ENCODE peak calls at places on chromosomes 7 and 10, in eight cellular contexts. One of them, this sample, is unnamed.
A peak's percentile ranks its signal among the peaks of the same experiment; 100 is the strongest.

GRCh38 chr10:15262036-15262713 is 93.7 kb upstream of the NMT2 start:
- DNase-seq in CD4-positive, alpha-beta T cell: no peak
- DNase-seq in right atrium auricular region: peak; percentile 64
- DNase-seq in A673: peak; percentile 28
- DNase-seq in WERI-Rb-1: no peak
- DNase-seq in tibial nerve: no peak
- DNase-seq in brain microvascular endothelial cell: no peak
- DNase-seq in GM23248: peak; percentile 43
- DNase-seq in this sample: no peak

GRCh38 chr7:92595281-92595680 is 5.1 kb upstream of the FAM133B start:
- DNase-seq in CD4-positive, alpha-beta T cell: no peak
- DNase-seq in right atrium auricular region: no peak
- DNase-seq in A673: no peak
- DNase-seq in WERI-Rb-1: no peak
- DNase-seq in tibial nerve: no peak
- DNase-seq in brain microvascular endothelial cell: no peak
- DNase-seq in GM23248: peak; percentile 95
- DNase-seq in this sample: no peak

GRCh38 chr10:52814506-52814905 is 41.9 kb upstream of the MBL2 start:
- DNase-seq in CD4-positive, alpha-beta T cell: no peak
- DNase-seq in right atrium auricular region: no peak
- DNase-seq in A673: no peak
- DNase-seq in WERI-Rb-1: no peak
- DNase-seq in tibial nerve: no peak
- DNase-seq in brain microvascular endothelial cell: no peak
- DNase-seq in GM23248: no peak
- DNase-seq in this sample: no peak

GRCh38 chr7:157616426-157616825 is 279.6 kb downstream of the DNAJB6 start:
- DNase-seq in CD4-positive, alpha-beta T cell: no peak
- DNase-seq in right atrium auricular region: no peak
- DNase-seq in A673: no peak
- DNase-seq in WERI-Rb-1: no peak
- DNase-seq in tibial nerve: no peak
- DNase-seq in brain microvascular endothelial cell: no peak
- DNase-seq in GM23248: no peak
- DNase-seq in this sample: no peak

GRCh38 chr10:24826022-24826421 is 102.3 kb upstream of the ARHGAP21 start:
- DNase-seq in CD4-positive, alpha-beta T cell: no peak
- DNase-seq in right atrium auricular region: no peak
- DNase-seq in A673: peak; percentile 51
- DNase-seq in WERI-Rb-1: no peak
- DNase-seq in tibial nerve: no peak
- DNase-seq in brain microvascular endothelial cell: peak; percentile 53
- DNase-seq in GM23248: peak; percentile 84
- DNase-seq in this sample: no peak

GRCh38 chr7:149125189-149125863 is 798 bp downstream of the ZNF425 start:
- DNase-seq in CD4-positive, alpha-beta T cell: no peak
- DNase-seq in right atrium auricular region: no peak
- DNase-seq in A673: no peak
- DNase-seq in WERI-Rb-1: no peak
- DNase-seq in tibial nerve: no peak
- DNase-seq in brain microvascular endothelial cell: no peak
- DNase-seq in GM23248: peak; percentile 41
- DNase-seq in this sample: no peak

GRCh38 chr10:109327266-109327665 is 596.0 kb downstream of the XPNPEP1 start:
- DNase-seq in CD4-positive, alpha-beta T cell: no peak
- DNase-seq in right atrium auricular region: no peak
- DNase-seq in A673: no peak
- DNase-seq in WERI-Rb-1: no peak
- DNase-seq in tibial nerve: no peak
- DNase-seq in brain microvascular endothelial cell: no peak
- DNase-seq in GM23248: no peak
- DNase-seq in this sample: no peak

GRCh38 chr7:117715784-117716445 is 157.3 kb downstream of the CTTNBP2 start:
- DNase-seq in CD4-positive, alpha-beta T cell: no peak
- DNase-seq in right atrium auricular region: no peak
- DNase-seq in A673: peak; percentile 78
- DNase-seq in WERI-Rb-1: peak; percentile 11
- DNase-seq in tibial nerve: no peak
- DNase-seq in brain microvascular endothelial cell: peak; percentile 54
- DNase-seq in GM23248: peak; percentile 61
- DNase-seq in this sample: peak; percentile 30

GRCh38 chr7:44511863-44512468 is 21.5 kb upstream of the NUDCD3 start:
- DNase-seq in CD4-positive, alpha-beta T cell: no peak
- DNase-seq in right atrium auricular region: no peak
- DNase-seq in A673: no peak
- DNase-seq in WERI-Rb-1: no peak
- DNase-seq in tibial nerve: no peak
- DNase-seq in brain microvascular endothelial cell: no peak
- DNase-seq in GM23248: no peak
- DNase-seq in this sample: no peak

GRCh38 chr7:106597751-106598619 is 63.0 kb downstream of the CCDC71L start:
- DNase-seq in CD4-positive, alpha-beta T cell: no peak
- DNase-seq in right atrium auricular region: no peak
- DNase-seq in A673: no peak
- DNase-seq in WERI-Rb-1: no peak
- DNase-seq in tibial nerve: no peak
- DNase-seq in brain microvascular endothelial cell: no peak
- DNase-seq in GM23248: no peak
- DNase-seq in this sample: no peak

GRCh38 chr7:15007507-15007906 is 105.0 kb upstream of the DGKB start:
- DNase-seq in CD4-positive, alpha-beta T cell: no peak
- DNase-seq in right atrium auricular region: no peak
- DNase-seq in A673: peak; percentile 25
- DNase-seq in WERI-Rb-1: peak; percentile 32
- DNase-seq in tibial nerve: no peak
- DNase-seq in brain microvascular endothelial cell: no peak
- DNase-seq in GM23248: no peak
- DNase-seq in this sample: no peak

GRCh38 chr7:155665957-155666287 is 21.5 kb downstream of the RBM33 start:
- DNase-seq in CD4-positive, alpha-beta T cell: no peak
- DNase-seq in right atrium auricular region: no peak
- DNase-seq in A673: peak; percentile 65
- DNase-seq in WERI-Rb-1: no peak
- DNase-seq in tibial nerve: no peak
- DNase-seq in brain microvascular endothelial cell: peak; percentile 73
- DNase-seq in GM23248: peak; percentile 92
- DNase-seq in this sample: no peak

GRCh38 chr10:49001402-49001801 is 61.8 kb upstream of the LRRC18 start:
- DNase-seq in CD4-positive, alpha-beta T cell: no peak
- DNase-seq in right atrium auricular region: no peak
- DNase-seq in A673: no peak
- DNase-seq in WERI-Rb-1: peak; percentile 30
- DNase-seq in tibial nerve: no peak
- DNase-seq in brain microvascular endothelial cell: no peak
- DNase-seq in GM23248: no peak
- DNase-seq in this sample: no peak

GRCh38 chr7:6250364-6250833 is 22.0 kb downstream of the CYTH3 start:
- DNase-seq in CD4-positive, alpha-beta T cell: no peak
- DNase-seq in right atrium auricular region: no peak
- DNase-seq in A673: no peak
- DNase-seq in WERI-Rb-1: no peak
- DNase-seq in tibial nerve: no peak
- DNase-seq in brain microvascular endothelial cell: no peak
- DNase-seq in GM23248: peak; percentile 28
- DNase-seq in this sample: no peak

GRCh38 chr7:151426486-151426905 is 13.4 kb downstream of the CRYGN start:
- DNase-seq in CD4-positive, alpha-beta T cell: no peak
- DNase-seq in right atrium auricular region: peak; percentile 87
- DNase-seq in A673: peak; percentile 68
- DNase-seq in WERI-Rb-1: no peak
- DNase-seq in tibial nerve: peak; percentile 70
- DNase-seq in brain microvascular endothelial cell: peak; percentile 85
- DNase-seq in GM23248: peak; percentile 86
- DNase-seq in this sample: no peak

GRCh38 chr10:69389827-69390490 is 26.8 kb downstream of the TACR2 start:
- DNase-seq in CD4-positive, alpha-beta T cell: no peak
- DNase-seq in right atrium auricular region: peak; percentile 76
- DNase-seq in A673: peak; percentile 72
- DNase-seq in WERI-Rb-1: no peak
- DNase-seq in tibial nerve: no peak
- DNase-seq in brain microvascular endothelial cell: no peak
- DNase-seq in GM23248: peak; percentile 45
- DNase-seq in this sample: no peak

GRCh38 chr10:109902992-109903947 is 20.0 kb downstream of the XPNPEP1 start:
- DNase-seq in CD4-positive, alpha-beta T cell: no peak
- DNase-seq in right atrium auricular region: no peak
- DNase-seq in A673: no peak
- DNase-seq in WERI-Rb-1: no peak
- DNase-seq in tibial nerve: no peak
- DNase-seq in brain microvascular endothelial cell: no peak
- DNase-seq in GM23248: peak; percentile 76
- DNase-seq in this sample: no peak

GRCh38 chr7:75536491-75536890 is 44.4 kb downstream of the SPDYE5 start:
- DNase-seq in CD4-positive, alpha-beta T cell: no peak
- DNase-seq in right atrium auricular region: peak; percentile 34
- DNase-seq in A673: no peak
- DNase-seq in WERI-Rb-1: no peak
- DNase-seq in tibial nerve: no peak
- DNase-seq in brain microvascular endothelial cell: no peak
- DNase-seq in GM23248: no peak
- DNase-seq in this sample: no peak

GRCh38 chr7:18761046-18761445 is 265.5 kb downstream of the HDAC9 start:
- DNase-seq in CD4-positive, alpha-beta T cell: no peak
- DNase-seq in right atrium auricular region: no peak
- DNase-seq in A673: no peak
- DNase-seq in WERI-Rb-1: no peak
- DNase-seq in tibial nerve: no peak
- DNase-seq in brain microvascular endothelial cell: no peak
- DNase-seq in GM23248: no peak
- DNase-seq in this sample: no peak

GRCh38 chr7:79211724-79212123 is 241.7 kb downstream of the MAGI2 start:
- DNase-seq in CD4-positive, alpha-beta T cell: no peak
- DNase-seq in right atrium auricular region: no peak
- DNase-seq in A673: no peak
- DNase-seq in WERI-Rb-1: no peak
- DNase-seq in tibial nerve: no peak
- DNase-seq in brain microvascular endothelial cell: no peak
- DNase-seq in GM23248: no peak
- DNase-seq in this sample: no peak

GRCh38 chr10:46293832-46294640 is 7.2 kb downstream of the ANTXRL start:
- DNase-seq in CD4-positive, alpha-beta T cell: no peak
- DNase-seq in right atrium auricular region: no peak
- DNase-seq in A673: no peak
- DNase-seq in WERI-Rb-1: peak; percentile 58
- DNase-seq in tibial nerve: no peak
- DNase-seq in brain microvascular endothelial cell: no peak
- DNase-seq in GM23248: no peak
- DNase-seq in this sample: no peak

GRCh38 chr7:44291066-44291732 is 34.2 kb downstream of the CAMK2B start:
- DNase-seq in CD4-positive, alpha-beta T cell: no peak
- DNase-seq in right atrium auricular region: peak; percentile 86
- DNase-seq in A673: no peak
- DNase-seq in WERI-Rb-1: no peak
- DNase-seq in tibial nerve: peak; percentile 10
- DNase-seq in brain microvascular endothelial cell: peak; percentile 77
- DNase-seq in GM23248: no peak
- DNase-seq in this sample: no peak

GRCh38 chr7:92612501-92612900 is 22.3 kb upstream of the FAM133B start:
- DNase-seq in CD4-positive, alpha-beta T cell: no peak
- DNase-seq in right atrium auricular region: no peak
- DNase-seq in A673: no peak
- DNase-seq in WERI-Rb-1: no peak
- DNase-seq in tibial nerve: no peak
- DNase-seq in brain microvascular endothelial cell: no peak
- DNase-seq in GM23248: peak; percentile 75
- DNase-seq in this sample: no peak

GRCh38 chr7:84088669-84089278 is 105.8 kb downstream of the SEMA3A start:
- DNase-seq in CD4-positive, alpha-beta T cell: no peak
- DNase-seq in right atrium auricular region: no peak
- DNase-seq in A673: no peak
- DNase-seq in WERI-Rb-1: no peak
- DNase-seq in tibial nerve: no peak
- DNase-seq in brain microvascular endothelial cell: no peak
- DNase-seq in GM23248: no peak
- DNase-seq in this sample: no peak
- H3K27ac ChIP-seq in CD4-positive, alpha-beta T cell: no peak overlapping the region
- H3K27ac ChIP-seq in right atrium auricular region: no peak overlapping the region
- H3K27ac ChIP-seq in A673: peak overlapping the region; percentile 52
- H3K27ac ChIP-seq in WERI-Rb-1: no peak overlapping the region
- H3K27ac ChIP-seq in tibial nerve: no peak overlapping the region
- H3K27ac ChIP-seq in brain microvascular endothelial cell: no peak overlapping the region
- H3K27ac ChIP-seq in GM23248: no peak overlapping the region
- H3K27ac ChIP-seq in this sample: no peak overlapping the region

GRCh38 chr10:133056651-133057178 is 31.0 kb upstream of the ADGRA1 start:
- DNase-seq in CD4-positive, alpha-beta T cell: no peak
- DNase-seq in right atrium auricular region: no peak
- DNase-seq in A673: no peak
- DNase-seq in WERI-Rb-1: no peak
- DNase-seq in tibial nerve: no peak
- DNase-seq in brain microvascular endothelial cell: no peak
- DNase-seq in GM23248: no peak
- DNase-seq in this sample: no peak
- H3K27ac ChIP-seq in CD4-positive, alpha-beta T cell: no peak overlapping the region
- H3K27ac ChIP-seq in right atrium auricular region: no peak overlapping the region
- H3K27ac ChIP-seq in A673: no peak overlapping the region
- H3K27ac ChIP-seq in WERI-Rb-1: no peak overlapping the region
- H3K27ac ChIP-seq in tibial nerve: no peak overlapping the region
- H3K27ac ChIP-seq in brain microvascular endothelial cell: no peak overlapping the region
- H3K27ac ChIP-seq in GM23248: no peak overlapping the region
- H3K27ac ChIP-seq in this sample: no peak overlapping the region

GRCh38 chr7:31129067-31129466 is 77.0 kb downstream of the ADCYAP1R1 start:
- DNase-seq in CD4-positive, alpha-beta T cell: no peak
- DNase-seq in right atrium auricular region: no peak
- DNase-seq in A673: no peak
- DNase-seq in WERI-Rb-1: no peak
- DNase-seq in tibial nerve: no peak
- DNase-seq in brain microvascular endothelial cell: no peak
- DNase-seq in GM23248: peak; percentile 5
- DNase-seq in this sample: peak; percentile 47
- H3K27ac ChIP-seq in CD4-positive, alpha-beta T cell: no peak overlapping the region
- H3K27ac ChIP-seq in right atrium auricular region: no peak overlapping the region
- H3K27ac ChIP-seq in A673: no peak overlapping the region
- H3K27ac ChIP-seq in WERI-Rb-1: no peak overlapping the region
- H3K27ac ChIP-seq in tibial nerve: no peak overlapping the region
- H3K27ac ChIP-seq in brain microvascular endothelial cell: no peak overlapping the region
- H3K27ac ChIP-seq in GM23248: no peak overlapping the region
- H3K27ac ChIP-seq in this sample: peak overlapping the region; percentile 72

GRCh38 chr10:74541375-74541774 is 285.0 kb upstream of the KAT6B start:
- DNase-seq in CD4-positive, alpha-beta T cell: no peak
- DNase-seq in right atrium auricular region: no peak
- DNase-seq in A673: no peak
- DNase-seq in WERI-Rb-1: no peak
- DNase-seq in tibial nerve: no peak
- DNase-seq in brain microvascular endothelial cell: no peak
- DNase-seq in GM23248: no peak
- DNase-seq in this sample: no peak

GRCh38 chr10:74542077-74542476 is 284.3 kb upstream of the KAT6B start:
- DNase-seq in CD4-positive, alpha-beta T cell: no peak
- DNase-seq in right atrium auricular region: peak; percentile 62
- DNase-seq in A673: no peak
- DNase-seq in WERI-Rb-1: no peak
- DNase-seq in tibial nerve: no peak
- DNase-seq in brain microvascular endothelial cell: peak; percentile 63
- DNase-seq in GM23248: peak; percentile 91
- DNase-seq in this sample: no peak

GRCh38 chr10:74543276-74543675 is 283.1 kb upstream of the KAT6B start:
- DNase-seq in CD4-positive, alpha-beta T cell: no peak
- DNase-seq in right atrium auricular region: no peak
- DNase-seq in A673: no peak
- DNase-seq in WERI-Rb-1: no peak
- DNase-seq in tibial nerve: no peak
- DNase-seq in brain microvascular endothelial cell: no peak
- DNase-seq in GM23248: peak; percentile 14
- DNase-seq in this sample: no peak

GRCh38 chr10:74548676-74549075 is 277.7 kb upstream of the KAT6B start:
- DNase-seq in CD4-positive, alpha-beta T cell: no peak
- DNase-seq in right atrium auricular region: no peak
- DNase-seq in A673: no peak
- DNase-seq in WERI-Rb-1: no peak
- DNase-seq in tibial nerve: no peak
- DNase-seq in brain microvascular endothelial cell: no peak
- DNase-seq in GM23248: no peak
- DNase-seq in this sample: no peak

GRCh38 chr10:74544106-74544505 is 282.3 kb upstream of the KAT6B start:
- DNase-seq in CD4-positive, alpha-beta T cell: no peak
- DNase-seq in right atrium auricular region: no peak
- DNase-seq in A673: no peak
- DNase-seq in WERI-Rb-1: no peak
- DNase-seq in tibial nerve: no peak
- DNase-seq in brain microvascular endothelial cell: no peak
- DNase-seq in GM23248: peak; percentile 52
- DNase-seq in this sample: no peak
- H3K27ac ChIP-seq in CD4-positive, alpha-beta T cell: no peak overlapping the region
- H3K27ac ChIP-seq in right atrium auricular region: no peak overlapping the region
- H3K27ac ChIP-seq in A673: no peak overlapping the region
- H3K27ac ChIP-seq in WERI-Rb-1: no peak overlapping the region
- H3K27ac ChIP-seq in tibial nerve: peak overlapping the region; percentile 22
- H3K27ac ChIP-seq in brain microvascular endothelial cell: no peak overlapping the region
- H3K27ac ChIP-seq in GM23248: peak overlapping the region; percentile 6
- H3K27ac ChIP-seq in this sample: no peak overlapping the region